ENCODE peak calls at places on chromosomes 4 and X, in nine cellular contexts. I, Y, L, X, J, P, Z, C and O are unnamed samples.

GRCh38 chr4:8096690-8097061 is 61.9 kb downstream of the ABLIM2 start:
- DNase-seq in I (no peak), Y (no peak), L (no peak), X (no peak), J (no peak), P (no peak), Z (no peak), C (no peak), O (no peak)

GRCh38 chr4:102829803-102830202 is 2.5 kb upstream of the UBE2D3 start:
- DNase-seq in I (no peak), Y (no peak), L (no peak), X (no peak), J (no peak), P (no peak), Z (no peak), C (no peak), O (no peak)

GRCh38 chrX:131837325-131837724 is 185.8 kb upstream of the STK26 start:
- DNase-seq in I (no peak), Y (no peak), L (no peak), X (no peak), J (no peak), P (no peak), Z (no peak), C (no peak), O (no peak)

GRCh38 chrX:139600105-139600504 is 69.6 kb downstream of the F9 start:
- DNase-seq in I (no peak), Y (no peak), L (no peak), X (no peak), J (no peak), P (no peak), Z (no peak), C (no peak), O (no peak)

GRCh38 chr4:117085185-117085701 is at the start of gene TRAM1L1:
- DNase-seq in I (peak; percentile 63), Y (peak; percentile 45), L (no peak), X (no peak), J (peak; percentile 42), P (peak; percentile 80), Z (peak; percentile 59), C (peak; percentile 78), O (peak; percentile 40)

GRCh38 chrX:107565005-107565404 is 63.3 kb upstream of the PRPS1 start:
- DNase-seq in I (no peak), Y (no peak), L (no peak), X (no peak), J (peak; percentile 27), P (no peak), Z (no peak), C (no peak), O (no peak)

GRCh38 chr4:75909331-75909844 is 7.1 kb upstream of the PPEF2 start:
- DNase-seq in I (no peak), Y (no peak), L (no peak), X (no peak), J (no peak), P (no peak), Z (no peak), C (no peak), O (no peak)

GRCh38 chrX:5829060-5829459 is 399.6 kb downstream of the NLGN4X start:
- DNase-seq in I (no peak), Y (no peak), L (no peak), X (no peak), J (no peak), P (no peak), Z (no peak), C (no peak), O (no peak)

GRCh38 chr4:73451404-73451803 is 15.4 kb downstream of the AFP start:
- DNase-seq in I (peak; percentile 56), Y (no peak), L (no peak), X (no peak), J (peak; percentile 71), P (peak; percentile 56), Z (no peak), C (no peak), O (peak; percentile 9)

GRCh38 chr4:108793413-108793812 is 30.6 kb upstream of the ETNPPL start:
- DNase-seq in I (no peak), Y (no peak), L (no peak), X (no peak), J (no peak), P (no peak), Z (no peak), C (no peak), O (no peak)

GRCh38 chrX:44072631-44073030 is 99.4 kb upstream of the NDP start:
- DNase-seq in I (no peak), Y (no peak), L (no peak), X (no peak), J (no peak), P (no peak), Z (no peak), C (no peak), O (no peak)
- TF ChIP-seq CTCF in I (no peak), Y (no peak), L (no peak), X (no peak), J (no peak), P (no peak), Z (no peak), C (no peak), O (no peak)

GRCh38 chr4:133146574-133147198 is 2.4 kb upstream of the PCDH10 start:
- DNase-seq in I (peak; percentile 40), Y (no peak), L (no peak), X (no peak), J (peak; percentile 56), P (peak; percentile 77), Z (peak; percentile 78), C (no peak), O (peak; percentile 63)
- TF ChIP-seq CTCF in I (peak; percentile 92), Y (peak; percentile 76), L (no peak), X (peak; percentile 7), J (peak; percentile 98), P (peak; percentile 97), Z (peak; percentile 89), C (peak; percentile 64), O (peak; percentile 95)

DNA sequence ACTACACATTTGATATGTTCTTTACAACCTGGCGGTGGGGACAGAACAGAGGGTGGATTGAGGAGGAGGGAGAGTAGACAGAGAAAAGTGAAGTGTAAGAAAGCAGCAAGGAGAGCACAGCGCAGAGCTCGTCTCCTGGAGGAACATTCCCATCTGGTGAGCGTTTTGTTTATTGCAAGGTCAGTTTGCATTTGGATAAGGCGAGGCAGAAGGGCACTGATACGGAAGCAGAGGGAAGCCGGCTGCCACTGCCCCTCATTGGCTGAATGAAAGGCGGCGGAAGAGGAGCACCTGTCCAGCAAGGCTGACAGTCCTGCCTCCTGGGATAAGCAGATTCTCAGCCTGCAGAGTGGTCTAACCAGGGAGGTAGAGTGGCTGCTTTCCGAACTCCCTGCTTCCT is 83.2 kb downstream of the GPR143 start:
- DNase-seq in I (peak; percentile 61), Y (no peak), L (no peak), X (no peak), J (peak; percentile 42), P (peak; percentile 59), Z (no peak), C (no peak), O (no peak)
- TF ChIP-seq CTCF in I (peak; percentile 49), Y (no peak), L (no peak), X (no peak), J (peak; percentile 24), P (peak; percentile 31), Z (no peak), C (peak; percentile 29), O (no peak)

DNA sequence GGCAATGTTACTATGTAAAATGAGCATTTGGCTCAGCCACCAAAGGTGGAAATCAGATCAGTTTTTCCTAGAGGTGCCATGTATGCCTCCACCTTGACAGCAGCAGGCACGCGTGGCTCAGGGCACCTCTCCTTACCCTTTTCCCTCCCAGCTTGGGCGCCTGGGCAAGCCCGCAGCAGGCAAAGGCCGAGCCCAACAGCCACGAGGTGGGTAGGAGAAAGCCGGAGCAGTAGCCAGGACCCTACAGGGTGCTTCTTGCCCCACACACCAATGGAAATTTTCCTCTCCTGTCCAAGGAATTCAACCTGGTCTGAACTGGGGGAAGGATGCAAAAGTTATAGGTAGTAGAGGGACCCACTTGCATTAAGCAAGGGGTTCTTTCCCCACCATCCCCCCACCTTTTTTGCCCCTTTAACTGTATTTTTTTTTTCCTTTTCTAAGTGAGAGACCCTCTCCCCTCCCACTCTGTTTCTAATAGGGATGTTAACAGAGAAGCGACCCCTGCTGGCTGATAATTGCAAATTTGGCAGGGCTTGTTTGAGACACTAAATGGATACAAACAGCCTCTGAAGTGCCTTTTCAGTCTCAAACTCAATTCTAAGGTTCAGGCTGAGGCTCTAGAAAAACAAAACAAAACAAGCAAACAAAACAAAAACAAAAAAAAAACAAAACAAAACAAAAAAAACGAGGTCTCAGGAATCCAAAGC is 895.1 kb downstream of the PCDH18 start:
- DNase-seq in I (peak; percentile 4), Y (no peak), L (no peak), X (no peak), J (peak; percentile 6), P (peak; percentile 18), Z (no peak), C (no peak), O (peak; percentile 42)
- TF ChIP-seq CTCF in I (peak; percentile 41), Y (no peak), L (no peak), X (no peak), J (peak; percentile 39), P (peak; percentile 41), Z (no peak), C (no peak), O (peak; percentile 46)

GRCh38 chrX:29044802-29045201 is 457.6 kb downstream of the IL1RAPL1 start:
- DNase-seq in I (peak; percentile 26), Y (no peak), L (no peak), X (no peak), J (peak; percentile 40), P (peak; percentile 49), Z (no peak), C (no peak), O (peak; percentile 23)
- TF ChIP-seq CTCF in I (peak; percentile 43), Y (peak; percentile 36), L (no peak), X (no peak), J (peak; percentile 39), P (peak; percentile 42), Z (no peak), C (peak; percentile 24), O (peak; percentile 19)

GRCh38 chrX:110462957-110463356 is 104.3 kb downstream of the RTL9 start:
- DNase-seq in I (no peak), Y (no peak), L (no peak), X (no peak), J (peak; percentile 9), P (no peak), Z (no peak), C (no peak), O (peak; percentile 6)
- TF ChIP-seq CTCF in I (peak; percentile 1), Y (no peak), L (no peak), X (no peak), J (peak; percentile 42), P (no peak), Z (no peak), C (no peak), O (peak; percentile 30)